ENCODE peak calls at places on chromosome 12, in four cellular contexts. Z is HCT116, V is Panc1, T is K562. C is an unnamed sample.

GRCh38 chr12:65490193-65490592 is 211.7 kb downstream of the MSRB3 start:
- DNase-seq in Z (no peak), T (no peak), V (no peak), C (no peak)

GRCh38 chr12:121144416-121144914 is 11.8 kb downstream of the P2RX7 start:
- DNase-seq in T (no peak), Z (no peak), V (no peak), C (no peak)

GRCh38 chr12:16155938-16156337 is 121.5 kb downstream of the SLC15A5 start:
- DNase-seq in T (no peak), Z (no peak), V (no peak), C (no peak)

GRCh38 chr12:24728366-24728765 is 220.5 kb downstream of the BCAT1 start:
- DNase-seq in T (peak; percentile 35), V (peak; percentile 13), Z (no peak), C (peak; percentile 18)

GRCh38 chr12:57614178-57614947 is 3.1 kb downstream of the ARHGEF25 start:
- DNase-seq in V (no peak), Z (peak; percentile 21), T (peak; percentile 91), C (no peak)

GRCh38 chr12:100199347-100200136 is 1.1 kb upstream of the ACTR6 start:
- DNase-seq in V (no peak), T (peak; percentile 79), Z (peak; percentile 52), C (peak; percentile 73)

GRCh38 chr12:29614926-29615325 is 117.4 kb upstream of the OVCH1 start:
- DNase-seq in V (no peak), Z (no peak), T (no peak), C (no peak)

GRCh38 chr12:52646613-52647012 is 5.4 kb downstream of the KRT2 start:
- DNase-seq in V (no peak), Z (no peak), T (no peak), C (no peak)

GRCh38 chr12:45615268-45615667 is 114.2 kb upstream of the ARID2 start:
- DNase-seq in Z (no peak), V (no peak), T (no peak), C (no peak)

GRCh38 chr12:7152818-7153217 is 22.6 kb downstream of the CLSTN3 start:
- DNase-seq in V (no peak), Z (no peak), T (no peak), C (no peak)

GRCh38 chr12:89343127-89343526 is 9.2 kb downstream of the DUSP6 start:
- DNase-seq in Z (no peak), V (no peak), T (no peak), C (no peak)

GRCh38 chr12:78187741-78188140 is 357.0 kb downstream of the NAV3 start:
- DNase-seq in T (no peak), Z (no peak), V (no peak), C (no peak)

GRCh38 chr12:1605129-1606020 is 11.0 kb upstream of the FBXL14 start:
- DNase-seq in V (peak; percentile 68), T (peak; percentile 70), Z (peak; percentile 78), C (peak; percentile 70)

GRCh38 chr12:5965950-5966383 is 20.9 kb upstream of the ANO2 start:
- DNase-seq in V (peak; percentile 15), T (peak; percentile 52), Z (peak; percentile 28), C (peak; percentile 28)

GRCh38 chr12:26058308-26058707 is 66.5 kb downstream of the BHLHE41 start:
- DNase-seq in Z (peak; percentile 36), V (no peak), T (peak; percentile 7), C (no peak)

GRCh38 chr12:67509987-67510386 is 138.6 kb upstream of the DYRK2 start:
- DNase-seq in V (no peak), Z (no peak), T (no peak), C (no peak)

GRCh38 chr12:30996255-30996654 is 69.7 kb downstream of the TSPAN11 start:
- DNase-seq in Z (no peak), V (no peak), T (no peak), C (no peak)

GRCh38 chr12:30437616-30438015 is 258.1 kb downstream of the IPO8 start:
- DNase-seq in V (no peak), Z (no peak), T (no peak), C (peak; percentile 36)

GRCh38 chr12:52870361-52871290 is 21.8 kb upstream of the KRT78 start:
- DNase-seq in Z (no peak), V (no peak), T (peak; percentile 87), C (peak; percentile 45)

GRCh38 chr12:41619705-41620104 is 431.6 kb downstream of the PDZRN4 start:
- DNase-seq in V (no peak), T (no peak), Z (no peak), C (no peak)

GRCh38 chr12:120583478-120584030 is 2.4 kb upstream of the POP5 start:
- DNase-seq in T (peak; percentile 82), Z (peak; percentile 34), V (peak; percentile 20), C (peak; percentile 54)

GRCh38 chr12:5437122-5437521 is 5.2 kb downstream of the NTF3 start:
- DNase-seq in V (no peak), Z (no peak), T (no peak), C (no peak)

GRCh38 chr12:68131867-68132414 is 27.6 kb downstream of the IFNG start:
- DNase-seq in T (no peak), V (no peak), Z (no peak), C (no peak)

GRCh38 chr12:64457036-64457435 is 5.1 kb downstream of the TBK1 start:
- DNase-seq in V (no peak), T (peak; percentile 70), Z (no peak), C (no peak)

GRCh38 chr12:31231611-31232360 is 94.2 kb downstream of the SINHCAF start:
- DNase-seq in Z (no peak), V (no peak), T (no peak), C (no peak)

GRCh38 chr12:28180791-28181190 is 9.5 kb upstream of the CCDC91 start:
- DNase-seq in T (no peak), V (no peak), Z (no peak), C (no peak)

GRCh38 chr12:62834971-62835547 is 99.9 kb downstream of the PPM1H start:
- DNase-seq in Z (peak; percentile 24), T (no peak), V (no peak), C (no peak)
- TF ChIP-seq TCF7L2 in Z (peak; percentile 41), T (no peak), V (no peak), C (no peak)

DNA sequence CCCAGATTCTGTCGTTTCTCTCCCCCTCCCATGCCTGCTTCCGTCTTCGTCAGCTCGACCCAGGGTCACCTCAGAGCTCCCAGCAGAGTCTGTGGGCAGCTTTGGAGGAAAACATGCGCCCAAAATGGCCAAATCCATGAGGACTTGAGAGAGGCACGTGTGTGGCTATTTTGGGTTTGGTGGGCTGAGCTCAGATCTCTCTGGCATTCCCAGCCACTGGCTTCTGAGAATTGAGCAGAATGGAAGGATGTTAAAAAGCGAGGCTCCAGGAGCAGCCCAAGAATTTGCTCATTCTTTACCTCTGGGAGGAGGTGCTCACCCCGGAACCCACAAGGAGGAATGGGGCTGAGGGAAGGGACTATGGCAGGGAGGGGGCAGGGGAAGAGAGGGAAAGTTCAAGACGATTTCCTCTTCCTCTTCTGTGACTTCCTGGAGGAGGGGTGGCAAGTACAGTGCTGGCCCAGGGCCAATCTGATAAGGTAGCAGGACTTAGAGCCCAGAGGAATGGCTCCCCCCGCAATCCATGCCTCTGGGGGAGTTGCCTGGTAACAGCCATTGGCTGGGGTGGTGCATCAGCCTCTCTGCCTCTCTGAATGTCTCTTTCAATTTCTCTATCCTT is 20.1 kb downstream of the TSPAN9 start:
- DNase-seq in Z (no peak), T (peak; percentile 59), V (no peak), C (peak; percentile 69)
- TF ChIP-seq TCF7L2 in Z (no peak), T (no peak), V (no peak), C (no peak)

GRCh38 chr12:48816148-48816854 is 2.0 kb upstream of the CACNB3 start:
- DNase-seq in V (no peak), Z (no peak), T (no peak), C (no peak)
- TF ChIP-seq TCF7L2 in V (no peak), Z (no peak), T (no peak), C (no peak)

DNA sequence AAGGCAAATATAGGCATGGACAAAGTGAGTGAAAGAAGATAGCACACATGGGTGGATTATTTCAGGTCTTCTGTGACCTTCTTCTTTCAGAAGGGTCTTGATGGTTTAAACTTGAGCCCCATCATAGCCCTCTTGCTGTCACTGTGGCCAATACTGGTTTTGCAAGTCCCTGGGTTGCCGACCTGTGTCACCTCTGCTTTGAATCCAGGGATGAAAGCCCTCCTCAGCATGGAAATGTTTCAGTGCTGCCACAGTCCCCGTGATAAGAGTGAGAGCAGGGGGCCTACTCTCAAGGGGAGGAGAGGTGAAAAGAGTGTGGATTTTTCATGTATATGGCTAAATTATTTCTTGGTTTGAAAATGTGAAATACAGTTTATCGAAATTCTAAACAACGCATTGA is 30.2 kb upstream of the ATF1 start:
- DNase-seq in V (no peak), Z (no peak), T (no peak), C (no peak)
- TF ChIP-seq TCF7L2 in V (no peak), Z (no peak), T (no peak), C (no peak)

GRCh38 chr12:39375206-39375808 is 67.6 kb downstream of the KIF21A start:
- DNase-seq in T (no peak), Z (peak; percentile 2), V (no peak), C (peak; percentile 13)
- TF ChIP-seq TCF7L2 in T (no peak), Z (no peak), V (no peak), C (no peak)